ENCODE peak calls at places on chromosomes 13 and 19, in nine cellular contexts. C is stomach; P is NCI-H446 treated with DMSO at 0.1 percent for 48 hours; D is T-cell; N is stimulated activated CD8-positive, alpha-beta memory T cell treated with anti-CD3 and anti-CD28 coated beads, Interleukin-15, amount 100 ng/mL, for 24 hours; U is head of caudate nucleus; M is CD8-positive, alpha-beta T cell; V is T1000; L is globus pallidus. K is an unnamed sample.

GRCh38 chr19:7395360-7395781 is 46.6 kb downstream of the ARHGEF18 start:
- DNase-seq in C (no peak), P (no peak), D (no peak), N (no peak), U (peak; percentile 4), M (no peak), V (no peak), L (no peak), K (no peak)

GRCh38 chr13:98978280-98978679 is 416 bp upstream of the DOCK9 start:
- DNase-seq in C (no peak), P (no peak), D (no peak), N (no peak), U (no peak), M (no peak), V (no peak), L (no peak), K (no peak)

GRCh38 chr13:105087941-105088340 is 1447.5 kb downstream of the EFNB2 start:
- DNase-seq in C (no peak), P (no peak), D (no peak), N (no peak), U (no peak), M (no peak), V (no peak), L (no peak), K (peak; percentile 61)

GRCh38 chr19:29477831-29478577 is 47.8 kb upstream of the VSTM2B start:
- DNase-seq in C (no peak), P (no peak), D (no peak), N (no peak), U (no peak), M (peak; percentile 21), V (no peak), L (no peak), K (no peak)

GRCh38 chr19:49556412-49557398 is 23.7 kb downstream of the NOSIP start:
- DNase-seq in C (no peak), P (no peak), D (no peak), N (no peak), U (no peak), M (peak; percentile 68), V (no peak), L (no peak), K (peak; percentile 92)

GRCh38 chr19:38734426-38735256 is 9.6 kb downstream of the CAPN12 start:
- DNase-seq in C (peak; percentile 45), P (no peak), D (no peak), N (no peak), U (no peak), M (peak; percentile 71), V (no peak), L (no peak), K (peak; percentile 50)

GRCh38 chr13:112931028-112931934 is 37.7 kb upstream of the MCF2L start:
- DNase-seq in C (no peak), P (no peak), D (no peak), N (no peak), U (peak; percentile 49), M (no peak), V (no peak), L (no peak), K (peak; percentile 83)

GRCh38 chr19:16470911-16471811 is 609 bp downstream of the EPS15L1 start:
- DNase-seq in C (no peak), P (no peak), D (no peak), N (no peak), U (peak; percentile 30), M (peak; percentile 51), V (no peak), L (peak; percentile 24), K (peak; percentile 26)

GRCh38 chr13:112686364-112686763 is 3.5 kb upstream of the ATP11A start:
- DNase-seq in C (no peak), P (no peak), D (no peak), N (no peak), U (no peak), M (peak; percentile 27), V (no peak), L (no peak), K (no peak)

GRCh38 chr13:41411536-41411935 is 45.8 kb upstream of the RGCC start:
- DNase-seq in C (no peak), P (no peak), D (peak; percentile 12), N (no peak), U (peak; percentile 24), M (no peak), V (no peak), L (peak; percentile 57), K (peak; percentile 65)

GRCh38 chr19:19406878-19407639 is 1.6 kb downstream of the GATAD2A start:
- DNase-seq in C (peak; percentile 59), P (no peak), D (peak; percentile 33), N (no peak), U (peak; percentile 37), M (peak; percentile 58), V (no peak), L (peak; percentile 57), K (no peak)

GRCh38 chr19:58024661-58025060 is 9.2 kb upstream of the ZSCAN1 start:
- DNase-seq in C (no peak), P (no peak), D (no peak), N (no peak), U (no peak), M (no peak), V (no peak), L (no peak), K (no peak)

GRCh38 chr19:4518345-4519171 is at the start of gene PLIN4:
- DNase-seq in C (peak; percentile 89), P (no peak), D (no peak), N (no peak), U (peak; percentile 25), M (no peak), V (no peak), L (peak; percentile 74), K (no peak)

GRCh38 chr19:35021016-35021415 is 9.3 kb upstream of the SCN1B start:
- DNase-seq in C (no peak), P (no peak), D (no peak), N (no peak), U (no peak), M (no peak), V (no peak), L (no peak), K (no peak)

GRCh38 chr19:55697698-55698097 is 22.7 kb downstream of the EPN1 start:
- DNase-seq in C (no peak), P (no peak), D (no peak), N (no peak), U (no peak), M (no peak), V (no peak), L (no peak), K (no peak)

GRCh38 chr13:78197231-78197630 is 278.6 kb upstream of the EDNRB start:
- DNase-seq in C (no peak), P (no peak), D (no peak), N (no peak), U (no peak), M (no peak), V (no peak), L (no peak), K (no peak)

GRCh38 chr13:80036845-80037504 is 304.0 kb downstream of the SPRY2 start:
- DNase-seq in C (no peak), P (no peak), D (no peak), N (no peak), U (no peak), M (no peak), V (no peak), L (peak; percentile 63), K (no peak)

GRCh38 chr13:75669706-75670105 is 33.6 kb downstream of the LMO7 start:
- DNase-seq in C (no peak), P (no peak), D (no peak), N (no peak), U (no peak), M (no peak), V (no peak), L (no peak), K (no peak)

GRCh38 chr13:42553098-42554046 is 20.6 kb upstream of the TNFSF11 start:
- DNase-seq in C (no peak), P (no peak), D (no peak), N (no peak), U (no peak), M (no peak), V (no peak), L (no peak), K (no peak)

GRCh38 chr19:5355076-5355475 is 14.5 kb upstream of the PTPRS start:
- DNase-seq in C (no peak), P (no peak), D (no peak), N (no peak), U (no peak), M (no peak), V (no peak), L (no peak), K (no peak)

GRCh38 chr13:114288157-114288591 is 6.8 kb downstream of the UPF3A start:
- DNase-seq in C (no peak), P (no peak), D (no peak), N (no peak), U (no peak), M (peak; percentile 45), V (no peak), L (no peak), K (no peak)

GRCh38 chr13:98535501-98536357 is 41.2 kb downstream of the STK24 start:
- DNase-seq in C (no peak), P (no peak), D (no peak), N (no peak), U (no peak), M (no peak), V (no peak), L (no peak), K (peak; percentile 69)

GRCh38 chr13:66180806-66181205 is 1049.3 kb downstream of the PCDH9 start:
- DNase-seq in C (no peak), P (peak; percentile 57), D (no peak), N (no peak), U (no peak), M (no peak), V (no peak), L (no peak), K (no peak)

GRCh38 chr19:7297742-7298141 is 3.5 kb upstream of the INSR start:
- DNase-seq in C (no peak), P (no peak), D (no peak), N (no peak), U (no peak), M (no peak), V (no peak), L (no peak), K (no peak)

GRCh38 chr13:26471807-26472206 is 85.7 kb upstream of the WASF3 start:
- DNase-seq in C (no peak), P (no peak), D (no peak), N (no peak), U (no peak), M (peak; percentile 21), V (no peak), L (no peak), K (no peak)

GRCh38 chr19:1016647-1017114 is 4.2 kb downstream of the TMEM259 start:
- DNase-seq in C (no peak), P (no peak), D (no peak), N (no peak), U (no peak), M (no peak), V (no peak), L (no peak), K (no peak)

GRCh38 chr19:28008695-28009094 is 1204.3 kb downstream of the UQCRFS1 start:
- DNase-seq in C (no peak), P (no peak), D (no peak), N (no peak), U (no peak), M (no peak), V (no peak), L (no peak), K (peak; percentile 70)

GRCh38 chr13:51000576-51001260 is 91.1 kb downstream of the RNASEH2B start:
- DNase-seq in C (no peak), P (peak; percentile 94), D (no peak), N (no peak), U (no peak), M (no peak), V (no peak), L (no peak), K (no peak)

GRCh38 chr19:29876414-29876813 is 64.6 kb downstream of the CCNE1 start:
- DNase-seq in C (no peak), P (no peak), D (no peak), N (no peak), U (no peak), M (no peak), V (no peak), L (no peak), K (no peak)